ENCODE peak calls at places on chromosomes 11 and 22, in six cellular contexts. M, Q, R, F, P and E are unnamed samples.
A peak's percentile ranks its signal among the peaks of the same experiment; 100 is the strongest.

GRCh38 chr22:22682807-22683667 is 38.6 kb downstream of the GGTLC2 start:
- DNase-seq in P (no peak), Q (no peak), F (no peak), R (no peak), M (peak; percentile 24), E (no peak)

GRCh38 chr11:67998150-67999045 is 5.5 kb downstream of the UNC93B1 start:
- DNase-seq in P (no peak), F (no peak), Q (peak; percentile 10), M (no peak), R (peak; percentile 67), E (no peak)

GRCh38 chr11:117281159-117281558 is 10.0 kb upstream of the BACE1-AS start:
- DNase-seq in M (peak; percentile 11), Q (no peak), P (no peak), R (no peak), F (no peak), E (no peak)

GRCh38 chr11:126194121-126194543 is 17.3 kb downstream of the RPUSD4 start:
- DNase-seq in F (peak; percentile 34), P (no peak), M (peak; percentile 37), R (peak; percentile 78), Q (peak; percentile 82), E (no peak)

GRCh38 chr11:102837646-102838045 is 5.8 kb downstream of the MMP3 start:
- DNase-seq in R (no peak), F (no peak), M (no peak), P (no peak), Q (no peak), E (no peak)

GRCh38 chr11:75208444-75208843 is 32.1 kb upstream of the TPBGL start:
- DNase-seq in F (no peak), R (no peak), M (no peak), Q (no peak), P (no peak), E (no peak)

GRCh38 chr11:4095509-4096230 is 1.1 kb downstream of the RRM1 start:
- DNase-seq in F (no peak), M (peak; percentile 53), R (peak; percentile 50), P (no peak), Q (peak; percentile 27), E (no peak)

GRCh38 chr22:49763696-49764095 is 64.0 kb downstream of the BRD1 start:
- DNase-seq in P (no peak), R (no peak), M (no peak), Q (peak; percentile 25), F (no peak), E (no peak)